ENCODE peak calls at places on chromosomes 3 and 15, in seven cellular contexts. M is HCT116, Q is HepG2, J is SK-N-SH, E is H1, I is GM12878, R is K562. W is an unnamed sample. For H3K4me1 and H3K27me3, the result is how much of the 10 kb centered on the place peaks cover.

GRCh38 chr3:99789322-99789721 is 28.3 kb upstream of the CMSS1 start:
- DNase-seq in R (peak), J (peak), I (no peak), M (peak), Q (peak), E (no peak), W (no peak)

GRCh38 chr3:160400048-160400630 is 689 bp downstream of the SMC4 start:
- DNase-seq in R (peak), I (no peak), Q (peak), E (no peak), M (no peak), J (peak), W (no peak)

GRCh38 chr3:179020112-179020511 is 51.5 kb downstream of the ZMAT3 start:
- DNase-seq in M (no peak), E (no peak), Q (no peak), R (no peak), J (no peak), I (no peak), W (no peak)

GRCh38 chr15:39180494-39180930 is 400.4 kb upstream of the THBS1 start:
- DNase-seq in J (no peak), Q (no peak), I (no peak), R (no peak), M (no peak), E (no peak), W (no peak)

GRCh38 chr15:26937134-26937533 is 33.8 kb upstream of the GABRG3 start:
- DNase-seq in Q (no peak), E (no peak), R (no peak), M (no peak), I (no peak), J (no peak), W (no peak)

GRCh38 chr3:3531476-3531875 is 267.8 kb upstream of the LRRN1 start:
- DNase-seq in M (no peak), J (no peak), Q (no peak), R (no peak), E (no peak), I (no peak), W (no peak)

GRCh38 chr3:134309987-134310700 is 59.5 kb upstream of the RYK start:
- DNase-seq in R (no peak), Q (peak), J (no peak), I (no peak), M (no peak), E (no peak), W (no peak)

GRCh38 chr15:101646652-101647051 is 5.5 kb downstream of the TM2D3 start:
- DNase-seq in Q (no peak), E (no peak), R (no peak), M (no peak), I (no peak), J (no peak), W (no peak)

GRCh38 chr3:196292281-196292923 is 4.9 kb upstream of the PCYT1A start:
- DNase-seq in R (peak), I (no peak), M (no peak), J (no peak), Q (peak), E (no peak), W (no peak)

GRCh38 chr15:83248151-83248851 is 36.2 kb downstream of the BNC1 start:
- DNase-seq in E (peak), M (peak), R (peak), J (peak), I (peak), Q (peak), W (peak)

GRCh38 chr3:15667484-15667883 is 65.9 kb downstream of the BTD start:
- DNase-seq in M (no peak), I (peak), Q (no peak), E (no peak), J (no peak), R (no peak), W (no peak)

GRCh38 chr3:151445283-151446001 is 15.4 kb downstream of the IGSF10 start:
- DNase-seq in Q (no peak), R (no peak), M (no peak), E (no peak), I (no peak), J (no peak), W (no peak)

GRCh38 chr3:8488877-8489865 is 12.5 kb upstream of the LMCD1 start:
- DNase-seq in M (no peak), E (no peak), J (no peak), I (no peak), R (no peak), Q (peak), W (no peak)

GRCh38 chr3:105912891-105913290 is 44.1 kb upstream of the CBLB start:
- DNase-seq in E (no peak), Q (no peak), M (no peak), J (no peak), I (no peak), R (no peak), W (no peak)

GRCh38 chr15:95741830-95742229 is 588.7 kb upstream of the NR2F2 start:
- DNase-seq in J (no peak), E (no peak), R (no peak), I (no peak), Q (no peak), M (no peak), W (no peak)

GRCh38 chr15:72193781-72194396 is 3.7 kb downstream of the GRAMD2A start:
- DNase-seq in M (no peak), J (no peak), Q (no peak), E (no peak), R (no peak), I (no peak), W (no peak)

GRCh38 chr15:50909044-50909342 is 510 bp downstream of the AP4E1 start:
- DNase-seq in J (no peak), M (no peak), E (no peak), R (no peak), I (no peak), Q (peak), W (no peak)

GRCh38 chr3:29686889-29687592 is 406.2 kb downstream of the RBMS3 start:
- DNase-seq in M (no peak), E (no peak), R (no peak), I (peak), Q (no peak), J (peak), W (no peak)

GRCh38 chr3:5201536-5201935 is 14.0 kb downstream of the EDEM1 start:
- DNase-seq in I (no peak), M (no peak), R (no peak), Q (no peak), J (peak), E (no peak), W (no peak)

GRCh38 chr3:5198313-5198677 is 10.8 kb downstream of the EDEM1 start:
- DNase-seq in E (no peak), M (no peak), R (no peak), J (no peak), I (no peak), Q (no peak), W (no peak)

GRCh38 chr3:5197022-5197421 is 9.5 kb downstream of the EDEM1 start:
- DNase-seq in E (no peak), R (no peak), J (no peak), Q (no peak), I (no peak), M (no peak), W (no peak)

GRCh38 chr3:5197470-5198312 is 10.2 kb downstream of the EDEM1 start:
- DNase-seq in I (peak), E (no peak), R (peak), Q (no peak), M (no peak), J (no peak), W (no peak)

GRCh38 chr3:5198986-5199731 is 11.7 kb downstream of the EDEM1 start:
- DNase-seq in J (no peak), R (no peak), Q (no peak), E (no peak), M (no peak), I (no peak), W (no peak)
- H3K4me1 ChIP-seq in J (under half), R (under half), Q (under half), E (under half), M (under half), I (half or more), W (under half)

GRCh38 chr3:5791558-5791957 is 604.1 kb downstream of the EDEM1 start:
- DNase-seq in E (no peak), R (no peak), M (no peak), J (no peak), Q (no peak), I (no peak), W (peak)

GRCh38 chr3:5784656-5785055 is 597.1 kb downstream of the EDEM1 start:
- DNase-seq in R (no peak), J (no peak), E (no peak), I (no peak), Q (no peak), M (no peak), W (no peak)

GRCh38 chr3:5787863-5788488 is 600.5 kb downstream of the EDEM1 start:
- DNase-seq in I (no peak), Q (no peak), M (no peak), J (peak), E (no peak), R (peak), W (no peak)
- TF ChIP-seq SIN3A in I (no peak), Q (no peak), M (no peak), J (no peak), E (no peak), R (no peak), W (no peak)

GRCh38 chr3:46888705-46889104 is 11.2 kb downstream of the PTH1R start:
- DNase-seq in E (no peak), Q (no peak), I (no peak), J (no peak), R (no peak), M (no peak), W (no peak)

GRCh38 chr3:46887980-46888494 is 10.5 kb downstream of the PTH1R start:
- DNase-seq in E (no peak), M (no peak), R (no peak), Q (no peak), I (no peak), J (no peak), W (no peak)

GRCh38 chr3:46890132-46890531 is 12.6 kb downstream of the PTH1R start:
- DNase-seq in E (no peak), I (no peak), R (peak), Q (no peak), J (no peak), M (no peak), W (no peak)

GRCh38 chr3:46891132-46891531 is 13.6 kb downstream of the PTH1R start:
- DNase-seq in I (no peak), M (no peak), R (no peak), J (no peak), E (no peak), Q (no peak), W (no peak)

GRCh38 chr3:46889381-46890110 is 12.0 kb downstream of the PTH1R start:
- DNase-seq in M (no peak), Q (no peak), I (no peak), J (no peak), R (no peak), E (no peak), W (no peak)
- H3K27me3 ChIP-seq in M (under half), Q (under half), I (under half), J (under half), R (under half), E (half or more), W (under half)

GRCh38 chr3:149120051-149120972 is 9.1 kb upstream of the HPS3 start:
- DNase-seq in R (peak), Q (peak), M (peak), E (no peak), J (peak), I (peak), W (peak)
- H3K4me1 ChIP-seq in R (under half), Q (under half), M (under half), E (under half), J (under half), I (under half), W (under half)

DNA sequence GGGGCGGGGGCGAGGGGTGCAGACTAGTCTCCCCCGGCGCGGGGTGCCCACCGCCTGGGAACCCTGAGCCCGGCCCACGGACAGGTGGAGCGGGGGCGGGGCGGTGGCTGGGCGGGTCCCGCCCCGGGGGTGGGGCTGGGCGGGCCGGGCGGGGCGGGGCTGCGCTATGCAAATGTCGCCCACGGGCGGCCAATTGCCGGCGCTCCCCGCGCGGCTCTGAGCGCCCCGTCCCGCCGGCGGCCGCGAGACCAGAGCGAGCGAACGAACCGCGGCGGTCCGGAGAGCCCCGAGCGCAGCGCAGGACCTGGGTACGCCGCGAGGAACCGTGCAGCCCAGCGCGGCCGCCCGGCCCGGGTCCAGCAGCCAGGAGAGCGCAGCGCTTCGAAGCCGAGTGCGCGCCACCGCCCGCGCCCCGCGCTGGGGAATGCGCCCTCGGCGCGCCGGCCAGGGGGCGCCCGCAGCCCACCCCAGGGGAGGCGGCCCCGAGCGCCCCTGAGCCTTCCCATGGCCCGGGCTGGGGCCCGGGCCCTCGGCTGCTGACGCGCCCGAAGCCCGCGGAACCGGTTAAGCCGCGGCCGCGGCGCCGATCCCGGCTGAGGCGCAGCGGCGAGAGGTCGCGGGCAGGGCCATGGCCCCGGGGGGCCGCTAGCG is at the start of gene SEMA3F:
- DNase-seq in Q (peak), J (peak), M (no peak), I (no peak), E (peak), R (peak), W (no peak)
- TF ChIP-seq SIN3A in Q (no peak), J (no peak), M (no peak), I (no peak), E (peak), R (no peak), W (no peak)

GRCh38 chr3:9769426-9770275 is at the start of gene CAMK1:
- DNase-seq in E (peak), J (peak), M (no peak), I (no peak), Q (peak), R (peak), W (no peak)
- H3K27me3 ChIP-seq in E (under half), J (under half), M (under half), I (under half), Q (under half), R (under half), W (under half)

GRCh38 chr3:186212611-186213010 is 103.7 kb upstream of the ETV5 start:
- DNase-seq in J (no peak), E (no peak), M (no peak), Q (no peak), I (no peak), R (no peak), W (no peak)

GRCh38 chr3:186208328-186208989 is 99.6 kb upstream of the ETV5 start:
- DNase-seq in M (no peak), Q (no peak), E (no peak), R (no peak), I (no peak), J (no peak), W (no peak)

GRCh38 chr3:186213946-186214345 is 105.1 kb upstream of the ETV5 start:
- DNase-seq in E (no peak), M (no peak), I (no peak), J (no peak), R (no peak), Q (no peak), W (no peak)

GRCh38 chr3:186209810-186210752 is 101.2 kb upstream of the ETV5 start:
- DNase-seq in J (peak), R (peak), I (no peak), E (peak), Q (peak), M (no peak), W (no peak)

DNA sequence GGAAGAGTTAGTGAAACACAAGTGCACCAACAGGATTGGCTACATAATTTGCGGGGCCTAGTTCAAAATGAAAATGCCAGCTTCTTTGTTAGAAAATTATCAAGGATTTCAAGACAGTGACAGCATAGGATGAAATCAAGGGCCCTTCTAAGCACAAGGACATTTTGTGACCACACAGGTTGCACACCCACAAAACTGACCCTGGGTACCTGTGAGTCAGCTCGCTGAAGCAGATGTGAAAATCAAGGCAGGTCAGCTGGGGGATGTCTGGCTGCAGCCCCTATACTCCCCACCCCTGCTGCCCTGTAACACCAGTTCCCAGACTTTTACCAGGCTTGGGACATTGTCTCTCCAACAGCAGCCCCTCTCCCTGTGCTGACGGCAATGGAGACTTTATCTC is 102.2 kb upstream of the ETV5 start:
- DNase-seq in E (no peak), Q (no peak), I (no peak), J (no peak), R (no peak), M (no peak), W (no peak)
- H3K4me1 ChIP-seq in E (under half), Q (under half), I (under half), J (under half), R (under half), M (under half), W (under half)

DNA sequence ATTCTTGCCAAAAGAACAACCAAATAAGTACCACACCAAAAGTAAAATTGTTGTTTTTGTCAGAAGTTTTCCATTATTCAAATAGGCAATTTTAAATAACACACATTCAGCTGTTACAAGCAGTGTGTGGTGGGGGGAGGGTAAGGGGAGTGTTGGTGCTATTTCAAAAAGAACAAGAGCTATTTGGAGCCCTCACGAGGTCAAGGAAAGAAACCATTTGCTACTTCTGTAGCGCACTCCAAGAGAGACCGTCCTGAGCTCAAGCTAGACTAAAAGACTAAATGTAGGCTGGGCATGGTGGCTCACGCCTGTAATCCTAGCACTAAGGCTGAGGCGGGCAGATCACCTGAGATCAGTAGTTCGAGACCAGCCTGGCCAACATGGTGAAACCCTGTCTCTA is 21.2 kb upstream of the IGF2BP2 start:
- DNase-seq in E (no peak), Q (no peak), J (no peak), I (no peak), R (peak), M (peak), W (no peak)
- TF ChIP-seq SIN3A in E (no peak), Q (no peak), J (no peak), I (no peak), R (no peak), M (no peak), W (no peak)

DNA sequence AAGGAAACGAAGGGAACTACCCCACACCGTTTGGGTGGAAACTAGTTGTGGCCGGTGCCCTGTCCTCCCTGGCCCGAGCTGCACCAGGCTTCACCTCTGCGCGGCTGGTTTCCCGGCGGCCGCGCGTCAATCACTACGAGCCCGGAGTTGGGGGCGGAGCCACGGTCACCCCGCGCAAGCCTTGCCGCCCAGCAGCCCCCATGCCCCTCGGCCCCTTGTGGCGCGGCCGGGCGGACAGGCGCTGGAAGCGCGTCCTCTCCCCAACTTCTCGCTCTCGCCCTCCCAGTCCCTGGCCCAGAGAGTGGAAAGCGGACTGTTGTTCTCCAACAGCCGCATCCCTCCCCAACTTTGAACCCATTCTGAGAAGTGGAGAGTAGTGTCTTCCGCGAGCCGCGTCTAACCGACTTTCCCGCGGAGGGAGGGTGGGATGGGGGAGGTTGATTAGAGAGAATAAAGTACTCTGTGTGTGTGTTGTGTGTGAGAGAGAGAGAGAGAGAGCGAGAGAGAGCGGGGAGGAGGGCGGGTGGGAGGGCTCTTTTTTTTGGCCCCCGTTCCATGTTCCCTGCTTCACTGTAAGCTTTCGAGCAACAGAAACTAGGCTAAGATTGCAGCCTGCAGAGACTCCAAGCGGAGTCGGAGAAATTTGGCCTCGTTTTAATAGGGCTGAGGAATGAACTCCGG is 1.4 kb upstream of the MEIS2 start:
- DNase-seq in J (peak), R (peak), I (no peak), E (peak), Q (peak), M (peak), W (peak)
- H3K27me3 ChIP-seq in J (under half), R (under half), I (under half), E (half or more), Q (under half), M (under half), W (under half)

W was measured in Panc1.